ENCODE peak calls at places on chromosomes 1 and 21, in nine cellular contexts. Q, U, T, V, X, I, P, H and G are unnamed samples.

GRCh38 chr1:109790735-109791494 is 27.2 kb upstream of the EPS8L3 start:
- DNase-seq in Q (peak; percentile 30), U (peak; percentile 79), T (peak; percentile 67), V (no peak), X (peak; percentile 58), I (peak; percentile 85), P (peak; percentile 49), H (no peak), G (no peak)

GRCh38 chr1:164726235-164726634 is 167.3 kb downstream of the PBX1 start:
- DNase-seq in Q (no peak), U (no peak), T (peak; percentile 90), V (no peak), X (no peak), I (no peak), P (no peak), H (no peak), G (no peak)

GRCh38 chr1:213983589-213984386 is 4.0 kb upstream of the PROX1 start:
- DNase-seq in Q (no peak), U (no peak), T (no peak), V (no peak), X (no peak), I (no peak), P (no peak), H (no peak), G (no peak)

GRCh38 chr1:115953180-115953579 is 23.1 kb upstream of the SLC22A15 start:
- DNase-seq in Q (no peak), U (no peak), T (no peak), V (no peak), X (no peak), I (no peak), P (no peak), H (no peak), G (no peak)

GRCh38 chr1:173302890-173303829 is 96.0 kb upstream of the TNFSF4 start:
- DNase-seq in Q (no peak), U (peak; percentile 41), T (peak; percentile 27), V (no peak), X (no peak), I (no peak), P (no peak), H (no peak), G (no peak)

GRCh38 chr1:205543351-205544305 is 39.2 kb downstream of the CDK18 start:
- DNase-seq in Q (peak; percentile 81), U (peak; percentile 73), T (peak; percentile 92), V (peak; percentile 50), X (peak; percentile 60), I (no peak), P (peak; percentile 81), H (no peak), G (peak; percentile 84)

GRCh38 chr1:71510725-71511124 is 429.9 kb upstream of the ZRANB2 start:
- DNase-seq in Q (no peak), U (no peak), T (no peak), V (no peak), X (no peak), I (no peak), P (no peak), H (no peak), G (no peak)

GRCh38 chr21:32253215-32253641 is 25.6 kb downstream of the MIS18A start:
- DNase-seq in Q (no peak), U (peak; percentile 34), T (peak; percentile 75), V (no peak), X (no peak), I (no peak), P (no peak), H (no peak), G (no peak)

GRCh38 chr1:15703562-15703961 is 19.4 kb downstream of the PLEKHM2 start:
- DNase-seq in Q (no peak), U (peak; percentile 55), T (peak; percentile 95), V (no peak), X (peak; percentile 57), I (no peak), P (peak; percentile 63), H (no peak), G (no peak)

GRCh38 chr1:101025283-101025679 is 303 bp downstream of the DPH5 start:
- DNase-seq in Q (no peak), U (peak; percentile 40), T (peak; percentile 37), V (no peak), X (peak; percentile 30), I (no peak), P (no peak), H (no peak), G (no peak)

GRCh38 chr21:43825936-43826622 is 36.7 kb downstream of the RRP1 start:
- DNase-seq in Q (no peak), U (peak; percentile 28), T (peak; percentile 7), V (no peak), X (no peak), I (no peak), P (no peak), H (no peak), G (no peak)

GRCh38 chr1:78387872-78388271 is 102.9 kb upstream of the PTGFR start:
- DNase-seq in Q (no peak), U (no peak), T (peak; percentile 72), V (no peak), X (no peak), I (no peak), P (no peak), H (no peak), G (no peak)

GRCh38 chr1:66242646-66243547 is 291.1 kb upstream of the SGIP1 start:
- DNase-seq in Q (peak; percentile 67), U (peak; percentile 90), T (peak; percentile 86), V (peak; percentile 60), X (peak; percentile 83), I (peak; percentile 64), P (peak; percentile 80), H (peak; percentile 41), G (peak; percentile 90)

GRCh38 chr1:190168893-190169292 is 308.8 kb downstream of the BRINP3 start:
- DNase-seq in Q (no peak), U (no peak), T (peak; percentile 39), V (no peak), X (no peak), I (no peak), P (no peak), H (no peak), G (no peak)

GRCh38 chr1:193306430-193306829 is 120.0 kb upstream of the B3GALT2 start:
- DNase-seq in Q (no peak), U (no peak), T (no peak), V (no peak), X (no peak), I (no peak), P (no peak), H (no peak), G (no peak)

GRCh38 chr1:85692730-85693314 is 15.4 kb downstream of the ZNHIT6 start:
- DNase-seq in Q (no peak), U (peak; percentile 3), T (peak; percentile 56), V (no peak), X (no peak), I (no peak), P (no peak), H (no peak), G (no peak)

GRCh38 chr1:221708076-221708571 is 33.8 kb downstream of the DUSP10 start:
- DNase-seq in Q (no peak), U (no peak), T (peak; percentile 78), V (no peak), X (no peak), I (peak; percentile 57), P (no peak), H (no peak), G (no peak)

GRCh38 chr1:205932776-205933175 is 10.5 kb downstream of the SLC26A9 start:
- DNase-seq in Q (no peak), U (no peak), T (no peak), V (no peak), X (no peak), I (no peak), P (no peak), H (no peak), G (no peak)

GRCh38 chr1:228141871-228142615 is 2.0 kb downstream of the GUK1 start:
- DNase-seq in Q (no peak), U (no peak), T (peak; percentile 85), V (no peak), X (no peak), I (no peak), P (no peak), H (no peak), G (no peak)

GRCh38 chr1:104636581-104636980 is 886.9 kb downstream of the AMY1C start:
- DNase-seq in Q (no peak), U (no peak), T (no peak), V (no peak), X (no peak), I (peak; percentile 13), P (no peak), H (no peak), G (no peak)

GRCh38 chr1:112298558-112298957 is 97.5 kb upstream of the CTTNBP2NL start:
- DNase-seq in Q (no peak), U (peak; percentile 43), T (peak; percentile 23), V (peak; percentile 47), X (peak; percentile 58), I (peak; percentile 35), P (peak; percentile 54), H (peak; percentile 20), G (no peak)

GRCh38 chr1:183185941-183186490 is at the start of gene LAMC2:
- DNase-seq in Q (peak; percentile 71), U (peak; percentile 62), T (peak; percentile 78), V (peak; percentile 70), X (peak; percentile 73), I (peak; percentile 28), P (peak; percentile 73), H (peak; percentile 84), G (no peak)

GRCh38 chr1:184593612-184594011 is 161.0 kb downstream of the EDEM3 start:
- DNase-seq in Q (no peak), U (no peak), T (peak; percentile 7), V (no peak), X (no peak), I (no peak), P (no peak), H (no peak), G (no peak)

GRCh38 chr21:33478858-33479678 is 706 bp downstream of the TMEM50B start:
- DNase-seq in Q (no peak), U (peak; percentile 55), T (peak; percentile 27), V (no peak), X (peak; percentile 47), I (peak; percentile 65), P (peak; percentile 45), H (no peak), G (peak; percentile 87)
- TF ChIP-seq CTCF in Q (no peak), U (peak; percentile 20), T (no peak), V (no peak), X (no peak), I (no peak), P (no peak), H (no peak), G (peak; percentile 10)

GRCh38 chr1:54547601-54548388 is at the start of gene ACOT11:
- DNase-seq in Q (no peak), U (peak; percentile 91), T (peak; percentile 58), V (no peak), X (peak; percentile 58), I (no peak), P (peak; percentile 71), H (peak; percentile 36), G (no peak)
- TF ChIP-seq CTCF in Q (no peak), U (peak; percentile 62), T (peak; percentile 39), V (peak; percentile 33), X (no peak), I (no peak), P (no peak), H (peak; percentile 10), G (peak; percentile 21)

GRCh38 chr1:231206856-231207255 is 34.2 kb upstream of the GNPAT start:
- DNase-seq in Q (no peak), U (no peak), T (peak; percentile 12), V (no peak), X (no peak), I (no peak), P (no peak), H (no peak), G (no peak)
- TF ChIP-seq CTCF in Q (no peak), U (peak; percentile 25), T (no peak), V (peak; percentile 26), X (no peak), I (no peak), P (no peak), H (peak; percentile 45), G (peak; percentile 40)

GRCh38 chr1:94440088-94440487 is 21.9 kb downstream of the ABCD3 start:
- DNase-seq in Q (no peak), U (no peak), T (no peak), V (no peak), X (no peak), I (no peak), P (no peak), H (no peak), G (no peak)
- TF ChIP-seq CTCF in Q (no peak), U (peak; percentile 16), T (no peak), V (no peak), X (peak; percentile 15), I (no peak), P (no peak), H (no peak), G (no peak)